ENCODE peak calls at places on chromosomes 13 and 19, in five cellular contexts. One of them, this sample, is unnamed.

GRCh38 chr19:8086849-8087248 is 34.3 kb downstream of the CCL25 start:
- DNase-seq in GM06990: no peak
- DNase-seq in LNCaP clone FGC: no peak
- DNase-seq in testis: no peak
- DNase-seq in adrenal gland: no peak
- DNase-seq in this sample: no peak

GRCh38 chr19:5804516-5805464 is at the start of gene NRTN:
- DNase-seq in GM06990: no peak
- DNase-seq in LNCaP clone FGC: no peak
- DNase-seq in testis: no peak
- DNase-seq in adrenal gland: no peak
- DNase-seq in this sample: peak

GRCh38 chr19:42553292-42554045 is 25.2 kb upstream of the CEACAM1 start:
- DNase-seq in GM06990: no peak
- DNase-seq in adrenal gland: no peak
- DNase-seq in LNCaP clone FGC: no peak
- DNase-seq in testis: no peak
- DNase-seq in this sample: no peak

GRCh38 chr13:91595677-91596076 is 197.3 kb downstream of the GPC5 start:
- DNase-seq in GM06990: no peak
- DNase-seq in testis: no peak
- DNase-seq in adrenal gland: no peak
- DNase-seq in LNCaP clone FGC: no peak
- DNase-seq in this sample: no peak

GRCh38 chr19:55600336-55601028 is 394 bp downstream of the ZNF524 start:
- DNase-seq in LNCaP clone FGC: no peak
- DNase-seq in adrenal gland: no peak
- DNase-seq in testis: peak
- DNase-seq in GM06990: no peak
- DNase-seq in this sample: no peak

GRCh38 chr19:30118760-30119159 is 176.7 kb downstream of the URI1 start:
- DNase-seq in testis: no peak
- DNase-seq in GM06990: no peak
- DNase-seq in LNCaP clone FGC: no peak
- DNase-seq in adrenal gland: no peak
- DNase-seq in this sample: no peak

GRCh38 chr13:69704311-69704710 is 403.3 kb upstream of the ATXN8OS start:
- DNase-seq in GM06990: no peak
- DNase-seq in adrenal gland: no peak
- DNase-seq in LNCaP clone FGC: no peak
- DNase-seq in testis: no peak
- DNase-seq in this sample: no peak

GRCh38 chr19:10290876-10291553 is 1.3 kb downstream of the ICAM5 start:
- DNase-seq in testis: peak
- DNase-seq in GM06990: peak
- DNase-seq in LNCaP clone FGC: no peak
- DNase-seq in adrenal gland: no peak
- DNase-seq in this sample: peak

GRCh38 chr19:40685016-40685526 is 5.4 kb downstream of the NUMBL start:
- DNase-seq in adrenal gland: no peak
- DNase-seq in testis: no peak
- DNase-seq in GM06990: no peak
- DNase-seq in LNCaP clone FGC: no peak
- DNase-seq in this sample: no peak

GRCh38 chr19:7428651-7429113 is 60.2 kb downstream of the PEX11G start:
- DNase-seq in GM06990: no peak
- DNase-seq in adrenal gland: no peak
- DNase-seq in LNCaP clone FGC: no peak
- DNase-seq in testis: no peak
- DNase-seq in this sample: no peak

GRCh38 chr19:11699931-11700794 is 38.6 kb downstream of the ZNF823 start:
- DNase-seq in adrenal gland: no peak
- DNase-seq in GM06990: no peak
- DNase-seq in testis: no peak
- DNase-seq in LNCaP clone FGC: no peak
- DNase-seq in this sample: no peak

GRCh38 chr19:6536138-6536671 is 5.4 kb downstream of the TNFSF9 start:
- DNase-seq in adrenal gland: peak
- DNase-seq in testis: peak
- DNase-seq in GM06990: peak
- DNase-seq in LNCaP clone FGC: peak
- DNase-seq in this sample: peak

GRCh38 chr13:110070511-110071120 is 236.3 kb downstream of the COL4A1 start:
- DNase-seq in GM06990: no peak
- DNase-seq in testis: no peak
- DNase-seq in adrenal gland: no peak
- DNase-seq in LNCaP clone FGC: no peak
- DNase-seq in this sample: no peak

GRCh38 chr13:34356686-34357434 is 538.9 kb downstream of the RFC3 start:
- DNase-seq in GM06990: no peak
- DNase-seq in adrenal gland: no peak
- DNase-seq in LNCaP clone FGC: no peak
- DNase-seq in testis: no peak
- DNase-seq in this sample: no peak

GRCh38 chr13:107450931-107451330 is 764.4 kb downstream of the LIG4 start:
- DNase-seq in GM06990: no peak
- DNase-seq in testis: no peak
- DNase-seq in adrenal gland: no peak
- DNase-seq in LNCaP clone FGC: no peak
- DNase-seq in this sample: no peak

GRCh38 chr13:113122571-113123225 is at the start of gene F10:
- DNase-seq in GM06990: no peak
- DNase-seq in testis: peak
- DNase-seq in LNCaP clone FGC: no peak
- DNase-seq in adrenal gland: peak
- DNase-seq in this sample: no peak

GRCh38 chr19:871446-872265 is 12.2 kb downstream of the CFD start:
- DNase-seq in adrenal gland: no peak
- DNase-seq in testis: no peak
- DNase-seq in GM06990: no peak
- DNase-seq in LNCaP clone FGC: no peak
- DNase-seq in this sample: no peak

GRCh38 chr19:19300613-19301012 is 19.7 kb downstream of the SUGP1 start:
- DNase-seq in adrenal gland: no peak
- DNase-seq in LNCaP clone FGC: no peak
- DNase-seq in GM06990: no peak
- DNase-seq in testis: no peak
- DNase-seq in this sample: no peak

GRCh38 chr13:26017196-26017921 is 34.5 kb downstream of the SHISA2 start:
- DNase-seq in adrenal gland: no peak
- DNase-seq in LNCaP clone FGC: no peak
- DNase-seq in GM06990: no peak
- DNase-seq in testis: peak
- DNase-seq in this sample: no peak

GRCh38 chr19:391726-392374 is 17.1 kb downstream of the C2CD4C start:
- DNase-seq in GM06990: no peak
- DNase-seq in testis: no peak
- DNase-seq in adrenal gland: no peak
- DNase-seq in LNCaP clone FGC: no peak
- DNase-seq in this sample: no peak

DNA sequence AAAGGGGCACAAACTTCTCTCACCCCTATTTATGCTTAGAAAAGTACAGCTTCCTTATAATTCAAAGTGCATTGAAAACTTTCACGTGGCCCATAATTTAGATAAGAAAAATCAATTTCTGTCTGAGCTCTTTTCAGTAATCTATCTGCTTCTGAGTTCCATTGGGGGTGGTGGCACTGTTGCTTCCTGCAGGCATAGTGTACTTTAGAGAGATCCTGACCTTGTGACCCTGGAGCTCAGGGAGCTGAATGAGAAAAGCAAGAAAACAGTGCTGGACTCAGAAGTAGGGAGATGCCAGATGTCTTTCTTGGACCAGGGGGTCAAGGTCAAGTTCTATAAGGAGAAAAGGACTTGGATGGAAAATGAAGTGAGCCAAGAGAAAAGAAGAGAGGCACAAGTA is 187.4 kb downstream of the NDFIP2 start:
- DNase-seq in LNCaP clone FGC: no peak
- DNase-seq in testis: no peak
- DNase-seq in GM06990: no peak
- DNase-seq in adrenal gland: no peak
- DNase-seq in this sample: no peak
- TF ChIP-seq CTCF in LNCaP clone FGC: no peak
- TF ChIP-seq CTCF in testis: no peak
- TF ChIP-seq CTCF in GM06990: no peak
- TF ChIP-seq CTCF in adrenal gland: no peak
- TF ChIP-seq CTCF in this sample: no peak

GRCh38 chr13:64997438-64997837 is 2232.7 kb downstream of the PCDH9 start:
- DNase-seq in adrenal gland: no peak
- DNase-seq in GM06990: no peak
- DNase-seq in testis: no peak
- DNase-seq in LNCaP clone FGC: no peak
- DNase-seq in this sample: no peak
- TF ChIP-seq CTCF in adrenal gland: no peak
- TF ChIP-seq CTCF in GM06990: no peak
- TF ChIP-seq CTCF in testis: no peak
- TF ChIP-seq CTCF in LNCaP clone FGC: no peak
- TF ChIP-seq CTCF in this sample: no peak

DNA sequence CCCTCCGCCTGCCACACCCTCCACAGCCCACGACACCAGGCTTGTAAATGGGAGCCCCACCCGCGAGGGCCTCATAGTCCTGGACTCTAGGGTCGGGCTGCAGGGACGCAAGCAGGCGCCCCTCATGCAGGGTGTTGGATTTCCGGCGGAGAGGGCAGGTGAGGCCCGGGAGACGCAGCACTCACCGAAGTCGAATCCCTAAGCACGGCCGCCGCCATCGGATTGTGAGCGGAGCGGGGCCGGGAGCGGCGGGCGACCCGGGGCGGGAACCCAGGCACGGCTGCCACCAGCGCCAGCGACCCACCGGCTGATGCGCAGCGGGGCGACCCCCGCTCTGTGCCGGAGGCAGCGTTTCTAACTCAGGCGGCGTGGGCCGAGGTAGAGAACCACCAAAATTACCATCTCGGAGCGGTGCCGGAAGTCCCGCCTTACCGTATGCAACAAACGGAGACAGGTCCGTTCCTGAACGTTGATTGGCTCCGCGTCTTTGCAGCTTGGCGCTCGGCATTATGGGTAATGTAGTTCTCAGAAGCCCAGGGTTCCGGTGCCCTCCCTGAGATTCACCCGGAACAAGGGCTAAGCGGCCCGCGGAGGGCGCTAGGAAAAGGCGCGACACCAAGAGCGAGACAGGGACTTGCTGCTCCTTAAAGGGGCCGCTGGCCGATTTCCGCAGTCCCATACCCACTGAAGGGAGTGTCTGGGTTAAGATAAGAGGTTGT is at the start of gene ZNF416:
- DNase-seq in testis: peak
- DNase-seq in GM06990: peak
- DNase-seq in adrenal gland: peak
- DNase-seq in LNCaP clone FGC: peak
- DNase-seq in this sample: peak
- TF ChIP-seq CTCF in testis: peak
- TF ChIP-seq CTCF in GM06990: peak
- TF ChIP-seq CTCF in adrenal gland: no peak
- TF ChIP-seq CTCF in LNCaP clone FGC: peak
- TF ChIP-seq CTCF in this sample: peak

DNA sequence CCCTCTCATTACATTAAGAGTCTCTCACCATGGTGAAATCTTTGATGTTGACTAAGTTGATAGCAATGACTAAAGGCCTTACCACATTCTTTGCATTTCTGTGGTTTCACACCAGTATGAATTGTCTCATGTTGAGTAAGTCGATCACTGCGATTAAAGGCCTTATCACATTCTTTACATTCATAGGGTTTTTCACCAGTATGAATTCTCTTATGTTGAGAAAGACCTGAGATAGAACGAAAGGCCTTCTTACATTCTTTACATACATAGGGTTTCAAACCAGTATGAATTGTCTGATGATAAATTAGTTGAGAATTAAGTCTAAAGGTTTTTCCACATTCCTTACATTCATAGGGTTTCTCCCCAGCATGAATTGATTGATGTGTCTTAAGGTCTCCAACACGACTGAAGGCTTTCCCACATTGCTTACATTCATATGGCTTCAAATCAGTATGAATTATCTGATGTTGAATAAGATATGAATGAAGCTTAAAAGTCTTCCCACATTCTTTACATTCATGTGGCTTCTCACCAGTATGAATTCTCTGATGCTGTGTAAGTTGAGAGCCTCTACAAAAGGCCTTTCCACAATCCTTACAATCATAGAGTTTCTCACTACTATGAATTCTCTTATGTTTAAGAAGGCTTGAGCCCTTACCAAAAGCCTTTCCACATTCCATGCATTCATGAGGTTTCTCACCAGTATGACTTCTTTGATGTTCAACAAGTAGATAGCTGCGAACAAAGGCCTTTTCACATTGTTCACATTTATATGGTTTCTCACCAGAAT is 45.6 kb downstream of the ZNF283 start:
- DNase-seq in adrenal gland: no peak
- DNase-seq in LNCaP clone FGC: no peak
- DNase-seq in GM06990: no peak
- DNase-seq in testis: no peak
- DNase-seq in this sample: no peak
- TF ChIP-seq CTCF in adrenal gland: no peak
- TF ChIP-seq CTCF in LNCaP clone FGC: no peak
- TF ChIP-seq CTCF in GM06990: no peak
- TF ChIP-seq CTCF in testis: no peak
- TF ChIP-seq CTCF in this sample: no peak

This sample was measured in GM13976.